ENCODE peak calls at places on chromosome 15, in five cellular contexts. P is left lung, C is SJSA1, U is endodermal cell, B is uterus. F is an unnamed sample.

GRCh38 chr15:40054746-40055575 is 16.0 kb upstream of the SRP14 start:
- DNase-seq in P (peak; percentile 53), U (peak; percentile 48), B (no peak), C (no peak), F (peak; percentile 87)

GRCh38 chr15:50137330-50137761 is 18.3 kb upstream of the ATP8B4 start:
- DNase-seq in B (no peak), P (no peak), C (peak; percentile 62), U (no peak), F (peak; percentile 76)

GRCh38 chr15:101615986-101616848 is 36.0 kb downstream of the TM2D3 start:
- DNase-seq in P (peak; percentile 61), B (peak; percentile 62), U (peak; percentile 89), C (peak; percentile 26), F (peak; percentile 87)

GRCh38 chr15:68371851-68372250 is 60.1 kb downstream of the ITGA11 start:
- DNase-seq in P (no peak), U (no peak), B (no peak), C (no peak), F (no peak)

GRCh38 chr15:99442268-99442897 is 123.4 kb upstream of the MEF2A start:
- DNase-seq in U (peak; percentile 36), C (peak; percentile 44), P (peak; percentile 73), B (peak; percentile 75), F (peak; percentile 91)

GRCh38 chr15:72751751-72752455 is 31.7 kb downstream of the ADPGK start:
- DNase-seq in B (no peak), C (no peak), U (no peak), P (peak; percentile 53), F (no peak)

GRCh38 chr15:52622791-52623190 is 54.0 kb upstream of the ARPP19 start:
- DNase-seq in P (no peak), U (no peak), B (no peak), C (no peak), F (no peak)

GRCh38 chr15:37900286-37901221 is 33.9 kb upstream of the TMCO5A start:
- DNase-seq in P (no peak), B (no peak), C (peak; percentile 88), U (no peak), F (peak; percentile 43)

GRCh38 chr15:96347181-96348111 is 16.9 kb downstream of the NR2F2 start:
- DNase-seq in U (peak; percentile 76), C (no peak), P (no peak), B (peak; percentile 79), F (no peak)

GRCh38 chr15:67472957-67473356 is 48.0 kb upstream of the C15orf61 start:
- DNase-seq in P (no peak), B (no peak), U (no peak), C (peak; percentile 72), F (peak; percentile 25)

GRCh38 chr15:36942248-36942827 is 158.0 kb downstream of the MEIS2 start:
- DNase-seq in B (no peak), P (no peak), U (no peak), C (no peak), F (no peak)

GRCh38 chr15:63277044-63277892 is at the start of gene APH1B:
- DNase-seq in B (peak; percentile 88), P (peak; percentile 90), U (peak; percentile 92), C (peak; percentile 77), F (peak; percentile 81)

GRCh38 chr15:89299896-89300295 is 34.7 kb downstream of the POLG start:
- DNase-seq in P (no peak), U (no peak), B (no peak), C (no peak), F (no peak)

GRCh38 chr15:29998017-29998416 is 84.7 kb upstream of the GOLGA8J start:
- DNase-seq in C (no peak), P (no peak), B (no peak), U (no peak), F (no peak)

GRCh38 chr15:45458746-45459403 is 63.7 kb downstream of the SLC30A4 start:
- DNase-seq in C (peak; percentile 65), U (peak; percentile 89), B (peak; percentile 71), P (peak; percentile 63), F (peak; percentile 29)

GRCh38 chr15:78950906-78951840 is 6.3 kb upstream of the CTSH start:
- DNase-seq in B (no peak), C (no peak), U (no peak), P (no peak), F (no peak)

GRCh38 chr15:33612721-33613304 is 302.0 kb downstream of the RYR3 start:
- DNase-seq in U (peak; percentile 66), P (no peak), C (no peak), B (no peak), F (no peak)

GRCh38 chr15:64502537-64502936 is 42.2 kb downstream of the ZNF609 start:
- DNase-seq in P (no peak), C (no peak), U (no peak), B (no peak), F (no peak)

GRCh38 chr15:62110000-62110851 is 43.4 kb downstream of the C2CD4A start:
- DNase-seq in B (no peak), C (peak; percentile 20), P (no peak), U (no peak), F (peak; percentile 28)

GRCh38 chr15:52284164-52284563 is 11.4 kb downstream of the MYO5C start:
- DNase-seq in B (no peak), P (no peak), C (no peak), U (no peak), F (no peak)

GRCh38 chr15:31471731-31472430 is 145.2 kb downstream of the KLF13 start:
- DNase-seq in U (peak; percentile 9), B (peak; percentile 29), P (no peak), C (peak; percentile 90), F (peak; percentile 87)

GRCh38 chr15:45167631-45168205 is 20.0 kb downstream of the SHF start:
- DNase-seq in P (no peak), B (no peak), C (no peak), U (no peak), F (no peak)

GRCh38 chr15:47542312-47543094 is 174.8 kb upstream of the SEMA6D start:
- DNase-seq in B (no peak), P (no peak), U (no peak), C (no peak), F (no peak)

GRCh38 chr15:96544162-96544756 is 213.8 kb downstream of the NR2F2 start:
- DNase-seq in B (no peak), C (no peak), P (no peak), U (no peak), F (no peak)

GRCh38 chr15:75731248-75732100 is 18.8 kb upstream of the CSPG4 start:
- DNase-seq in B (peak; percentile 83), C (no peak), P (peak; percentile 66), U (peak; percentile 75), F (no peak)

GRCh38 chr15:31510003-31510402 is 183.4 kb downstream of the KLF13 start:
- DNase-seq in B (no peak), P (peak; percentile 10), C (no peak), U (no peak), F (no peak)

GRCh38 chr15:34773916-34774315 is 19.1 kb upstream of the GJD2 start:
- DNase-seq in P (no peak), B (no peak), C (no peak), U (no peak), F (no peak)

GRCh38 chr15:47505712-47506542 is 211.4 kb upstream of the SEMA6D start:
- DNase-seq in B (no peak), C (no peak), P (no peak), U (no peak), F (no peak)

GRCh38 chr15:48358681-48359152 is 27.5 kb downstream of the DUT start:
- DNase-seq in U (no peak), B (no peak), P (no peak), C (peak; percentile 70), F (peak; percentile 13)

GRCh38 chr15:60101416-60101815 is 97.3 kb downstream of the FOXB1 start:
- DNase-seq in U (no peak), P (no peak), B (no peak), C (no peak), F (no peak)

GRCh38 chr15:60673918-60674558 is 195.1 kb upstream of the ICE2 start:
- DNase-seq in P (peak; percentile 48), U (no peak), B (peak; percentile 84), C (peak; percentile 61), F (peak; percentile 87)

DNA sequence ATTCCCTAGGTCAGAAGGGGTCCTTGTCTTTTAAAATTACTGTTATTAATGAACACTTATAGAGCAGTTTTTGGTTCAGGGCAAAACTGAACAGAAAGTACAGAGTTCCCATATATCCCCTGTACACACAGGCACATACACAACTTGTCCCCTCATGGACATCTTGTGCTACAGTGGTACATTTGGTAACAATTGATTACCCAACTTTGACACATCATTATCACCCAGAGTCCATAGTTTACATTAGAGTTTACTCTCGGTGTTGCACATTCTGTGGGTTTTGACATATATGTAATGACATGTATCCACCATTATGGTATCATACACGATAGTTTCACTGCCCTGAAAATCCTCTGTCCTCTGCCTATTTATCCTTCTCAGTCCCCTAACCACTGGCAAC is 984 bp upstream of the EDC3 start:
- DNase-seq in P (no peak), B (no peak), U (no peak), C (no peak), F (no peak)
- H3K4me3 ChIP-seq in P (no peak overlapping the region), B (peak overlapping the region; percentile 67), U (peak overlapping the region; percentile 93), C (no peak overlapping the region), F (peak overlapping the region; percentile 74)

GRCh38 chr15:71494565-71494964 is 315.8 kb upstream of the NR2E3 start:
- DNase-seq in C (no peak), B (no peak), P (no peak), U (no peak), F (no peak)

GRCh38 chr15:71485094-71485693 is 325.2 kb upstream of the NR2E3 start:
- DNase-seq in U (peak; percentile 63), B (no peak), C (no peak), P (no peak), F (no peak)

GRCh38 chr15:71484080-71484479 is 326.3 kb upstream of the NR2E3 start:
- DNase-seq in P (no peak), B (no peak), U (no peak), C (no peak), F (no peak)

GRCh38 chr15:71493526-71493925 is 316.8 kb upstream of the NR2E3 start:
- DNase-seq in B (no peak), P (no peak), U (no peak), C (no peak), F (no peak)

GRCh38 chr15:71489570-71489969 is 320.8 kb upstream of the NR2E3 start:
- DNase-seq in C (no peak), B (no peak), U (no peak), P (no peak), F (no peak)
- H3K36me3 ChIP-seq in C (no peaks in the 10 kb centered on the region), B (no peaks in the 10 kb centered on the region), U (no peaks in the 10 kb centered on the region), P (no peaks in the 10 kb centered on the region), F (no peaks in the 10 kb centered on the region)

GRCh38 chr15:87576486-87577176 is 679.9 kb downstream of the NTRK3 start:
- DNase-seq in P (no peak), B (no peak), U (no peak), C (no peak), F (no peak)
- H3K9me3 ChIP-seq in P (no peaks in the 10 kb centered on the region), B (no peaks in the 10 kb centered on the region), U (no peaks in the 10 kb centered on the region), C (no peaks in the 10 kb centered on the region), F (no peaks in the 10 kb centered on the region)

GRCh38 chr15:84818221-84819131 is 1.3 kb downstream of the ALPK3 start:
- DNase-seq in C (peak; percentile 50), U (peak; percentile 87), P (no peak), B (no peak), F (no peak)

GRCh38 chr15:84817461-84818081 is 415 bp downstream of the ALPK3 start:
- DNase-seq in P (no peak), C (no peak), B (no peak), U (peak; percentile 88), F (no peak)

GRCh38 chr15:84819791-84820190 is 2.6 kb downstream of the ALPK3 start:
- DNase-seq in P (no peak), U (no peak), C (no peak), B (no peak), F (no peak)

GRCh38 chr15:84821501-84822021 is 4.4 kb downstream of the ALPK3 start:
- DNase-seq in P (no peak), C (no peak), U (no peak), B (peak; percentile 77), F (no peak)

GRCh38 chr15:84819291-84819768 is 2.2 kb downstream of the ALPK3 start:
- DNase-seq in B (no peak), C (no peak), U (peak; percentile 67), P (no peak), F (no peak)
- H3K4me3 ChIP-seq in B (no peak overlapping the region), C (no peak overlapping the region), U (peak overlapping the region; percentile 89), P (no peak overlapping the region), F (no peak overlapping the region)